ENCODE peak calls at places on chromosomes 4 and X, in four cellular contexts. S is effector memory CD4-positive, alpha-beta T cell; P is right lobe of liver; A is left ventricle myocardium inferior. D is an unnamed sample.
A peak's percentile ranks its signal among the peaks of the same experiment; 100 is the strongest.

GRCh38 chr4:29051381-29051965 is 1668.7 kb upstream of the PCDH7 start:
- DNase-seq in S (no peak), P (no peak), A (no peak), D (no peak)

GRCh38 chr4:41214158-41215146 is at the start of gene APBB2:
- DNase-seq in S (no peak), A (peak; percentile 94), P (peak; percentile 96), D (peak; percentile 97)

GRCh38 chr4:104549736-104550135 is 55.0 kb upstream of the CXXC4 start:
- DNase-seq in A (no peak), S (no peak), P (no peak), D (no peak)

GRCh38 chr4:6198768-6199343 is 1.5 kb downstream of the JAKMIP1 start:
- DNase-seq in P (no peak), S (no peak), A (no peak), D (peak; percentile 10)

GRCh38 chr4:42359686-42360085 is 37.6 kb upstream of the SHISA3 start:
- DNase-seq in A (no peak), S (no peak), P (no peak), D (no peak)

GRCh38 chr4:16198271-16198670 is 28.0 kb downstream of the TAPT1 start:
- DNase-seq in P (no peak), S (no peak), A (no peak), D (no peak)

GRCh38 chr4:158793021-158793420 is 24.2 kb downstream of the FNIP2 start:
- DNase-seq in S (no peak), P (no peak), A (no peak), D (no peak)

GRCh38 chrX:10847333-10847732 is 226.9 kb upstream of the MID1 start:
- DNase-seq in A (no peak), S (no peak), P (no peak), D (no peak)

GRCh38 chrX:12292996-12293765 is 154.9 kb downstream of the FRMPD4 start:
- DNase-seq in A (no peak), S (no peak), P (no peak), D (no peak)

GRCh38 chr4:113468165-113469022 is 293.1 kb downstream of the CAMK2D start:
- DNase-seq in A (peak; percentile 55), P (no peak), S (no peak), D (peak; percentile 96)

GRCh38 chrX:41027388-41027787 is 57.9 kb upstream of the USP9X start:
- DNase-seq in A (no peak), S (no peak), P (no peak), D (no peak)

GRCh38 chr4:82779032-82779431 is 19.6 kb downstream of the SCD5 start:
- DNase-seq in P (no peak), S (no peak), A (no peak), D (no peak)

GRCh38 chr4:133152801-133153526 is 3.9 kb downstream of the PCDH10 start:
- DNase-seq in P (no peak), A (no peak), S (no peak), D (no peak)

GRCh38 chr4:1806223-1806564 is 13.1 kb downstream of the FGFR3 start:
- DNase-seq in A (no peak), S (no peak), P (no peak), D (no peak)

DNA sequence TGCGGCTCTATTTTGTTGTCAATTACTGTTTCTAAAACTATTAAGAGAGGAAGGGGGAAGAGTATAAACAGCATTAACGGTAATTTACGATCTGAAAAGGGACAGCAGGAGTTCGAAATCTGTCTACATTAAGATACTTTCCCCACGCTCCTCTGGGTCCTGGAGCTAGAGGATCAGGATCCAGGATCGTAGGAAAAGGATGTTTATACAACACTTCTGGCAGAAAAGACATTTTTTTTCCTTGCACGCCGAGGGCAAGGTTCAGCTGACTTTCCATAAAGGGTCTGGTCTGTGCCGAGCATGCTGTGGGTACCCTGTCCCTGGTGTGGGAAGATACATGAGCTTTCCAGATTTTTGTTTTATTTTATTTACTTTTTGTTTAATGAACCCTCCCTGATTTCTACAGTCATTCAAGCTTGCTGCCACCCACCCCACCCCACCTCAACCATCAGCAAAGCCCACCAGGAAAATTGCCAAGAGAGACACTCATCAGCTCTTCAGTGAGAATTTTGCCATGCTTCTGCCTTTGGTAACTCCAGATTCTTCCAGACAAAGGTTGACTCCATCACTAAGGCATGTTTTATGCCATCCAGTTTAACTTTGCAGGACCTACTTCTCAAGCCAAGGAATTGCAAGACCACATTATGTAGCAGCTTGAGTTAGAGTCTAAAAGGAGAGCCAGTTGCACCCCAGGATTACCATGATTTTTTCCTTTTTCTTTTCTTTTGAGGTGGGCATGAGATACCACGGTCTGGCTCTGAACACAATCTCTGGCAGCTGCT is 188.1 kb downstream of the QDPR start:
- DNase-seq in S (no peak), P (no peak), A (no peak), D (no peak)
- H3K4me3 ChIP-seq in S (no peak overlapping the region), P (no peak overlapping the region), A (peak overlapping the region; percentile 15), D (no peak overlapping the region)

GRCh38 chr4:7647932-7648812 is 213.4 kb upstream of the PSAPL1 start:
- DNase-seq in P (peak; percentile 47), A (no peak), S (no peak), D (no peak)
- H3K4me3 ChIP-seq in P (no peak overlapping the region), A (no peak overlapping the region), S (no peak overlapping the region), D (no peak overlapping the region)

GRCh38 chr4:61401771-61402170 is 201.6 kb downstream of the ADGRL3 start:
- DNase-seq in P (no peak), A (no peak), S (no peak), D (no peak)

GRCh38 chr4:61395754-61396153 is 195.6 kb downstream of the ADGRL3 start:
- DNase-seq in S (no peak), A (no peak), P (no peak), D (no peak)

GRCh38 chr4:61397174-61397573 is 197.0 kb downstream of the ADGRL3 start:
- DNase-seq in S (no peak), A (no peak), P (no peak), D (no peak)

GRCh38 chr4:61405307-61405706 is 205.2 kb downstream of the ADGRL3 start:
- DNase-seq in A (no peak), P (no peak), S (no peak), D (no peak)

GRCh38 chr4:61400446-61400845 is 200.3 kb downstream of the ADGRL3 start:
- DNase-seq in P (no peak), A (no peak), S (no peak), D (no peak)
- H3K4me3 ChIP-seq in P (no peak overlapping the region), A (no peak overlapping the region), S (no peak overlapping the region), D (no peak overlapping the region)

GRCh38 chr4:84481879-84482245 is 17.2 kb downstream of the NKX6-1 start:
- DNase-seq in S (no peak), P (no peak), A (no peak), D (no peak)
- H3K4me3 ChIP-seq in S (no peak overlapping the region), P (no peak overlapping the region), A (no peak overlapping the region), D (no peak overlapping the region)

GRCh38 chrX:37754518-37754917 is 25.3 kb upstream of the CYBB start:
- DNase-seq in P (no peak), A (no peak), S (no peak), D (no peak)
- H3K4me3 ChIP-seq in P (no peak overlapping the region), A (no peak overlapping the region), S (no peak overlapping the region), D (no peak overlapping the region)

DNA sequence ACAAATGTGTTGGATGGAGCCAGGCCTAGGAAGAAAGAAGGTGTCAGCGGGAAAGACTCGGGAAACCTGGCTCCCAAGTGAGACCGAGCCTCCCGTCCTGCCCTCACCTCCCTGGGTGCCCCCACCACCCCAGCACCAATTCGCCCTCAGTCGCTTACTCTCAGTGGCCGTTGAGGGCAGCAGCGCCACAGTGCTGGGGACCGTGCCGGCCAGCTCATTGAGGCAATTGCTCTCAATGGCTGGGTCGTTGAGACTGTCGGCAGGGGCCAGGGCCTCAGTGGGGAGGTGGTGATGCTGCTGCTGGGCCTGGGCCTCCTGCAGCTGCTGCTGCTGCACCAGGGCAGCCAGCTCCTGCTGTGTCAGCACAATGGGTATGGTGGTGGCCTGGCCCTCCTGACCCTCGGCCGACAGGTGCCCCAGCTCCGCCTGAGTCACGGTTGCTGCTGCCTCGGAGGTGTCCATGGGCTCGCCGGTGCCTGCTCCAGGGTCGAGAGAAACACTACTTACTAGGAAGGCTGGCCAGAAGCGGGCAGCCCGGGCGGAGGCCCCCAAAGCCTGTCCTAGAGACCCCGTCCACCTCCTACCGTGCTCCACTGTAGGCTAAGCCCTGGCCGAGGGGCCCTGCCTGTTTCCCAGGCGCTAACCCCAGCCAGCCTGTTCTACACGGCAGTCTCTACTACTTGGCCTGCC is 7.4 kb upstream of the RENBP start:
- DNase-seq in P (no peak), A (no peak), S (no peak), D (no peak)
- H3K4me3 ChIP-seq in P (no peak overlapping the region), A (no peak overlapping the region), S (no peak overlapping the region), D (no peak overlapping the region)